ENCODE peak calls at places on chromosomes 4 and X, in eight cellular contexts. Z is lower lobe of right lung, M is breast epithelium, O is neural progenitor cell, R is tibial nerve, K is mammary epithelial cell, S is OCI-LY7, F is uterus. I is an unnamed sample.
A peak's percentile ranks its signal among the peaks of the same experiment; 100 is the strongest.

GRCh38 chr4:119667802-119668201 is 39.2 kb upstream of the PDE5A start:
- DNase-seq in Z (no peak), K (no peak), S (no peak), R (no peak), M (no peak), F (no peak), O (no peak), I (no peak)

GRCh38 chrX:102934624-102935023 is 2.4 kb upstream of the RAB40AL start:
- DNase-seq in K (peak; percentile 7), Z (no peak), F (no peak), R (peak; percentile 10), M (no peak), O (peak; percentile 6), S (peak; percentile 16), I (no peak)

GRCh38 chr4:152255437-152255836 is 280.5 kb downstream of the FBXW7 start:
- DNase-seq in O (no peak), F (no peak), M (no peak), K (no peak), Z (no peak), S (no peak), R (no peak), I (no peak)

GRCh38 chrX:103607385-103608304 is at the start of gene TCEAL3:
- DNase-seq in F (peak; percentile 69), Z (peak; percentile 74), M (peak; percentile 60), S (no peak), K (no peak), R (peak; percentile 31), O (peak; percentile 67), I (peak; percentile 82)

GRCh38 chr4:64784125-64784524 is 374.9 kb upstream of the TECRL start:
- DNase-seq in R (no peak), Z (no peak), O (no peak), S (no peak), M (no peak), F (no peak), K (peak; percentile 37), I (no peak)

GRCh38 chrX:39642071-39642470 is 455.7 kb downstream of the BCOR start:
- DNase-seq in O (no peak), K (no peak), S (no peak), Z (no peak), M (no peak), F (no peak), R (no peak), I (no peak)

GRCh38 chrX:9687899-9688298 is 77.7 kb downstream of the GPR143 start:
- DNase-seq in Z (no peak), R (no peak), K (no peak), O (no peak), M (no peak), S (no peak), F (no peak), I (no peak)

GRCh38 chr4:99655315-99656081 is 2.1 kb downstream of the C4orf54 start:
- DNase-seq in K (peak; percentile 93), F (no peak), S (no peak), R (no peak), O (no peak), M (no peak), Z (no peak), I (no peak)

GRCh38 chrX:94057385-94057784 is 383.4 kb downstream of the FAM133A start:
- DNase-seq in Z (no peak), F (no peak), M (no peak), O (no peak), K (peak; percentile 52), S (no peak), R (no peak), I (no peak)

GRCh38 chrX:19354625-19355024 is 10.9 kb downstream of the PDHA1 start:
- DNase-seq in F (no peak), O (no peak), Z (no peak), R (no peak), M (no peak), S (no peak), K (no peak), I (no peak)

GRCh38 chr4:137909910-137910309 is 332.2 kb downstream of the SLC7A11 start:
- DNase-seq in F (no peak), R (peak; percentile 35), O (no peak), M (peak; percentile 56), Z (no peak), S (no peak), K (no peak), I (peak; percentile 45)

GRCh38 chr4:109005523-109005922 is 242.7 kb upstream of the ETNPPL start:
- DNase-seq in O (no peak), S (no peak), F (no peak), Z (no peak), M (no peak), K (peak; percentile 41), R (no peak), I (no peak)

GRCh38 chr4:147453561-147454141 is 27.2 kb upstream of the EDNRA start:
- DNase-seq in Z (no peak), S (no peak), K (peak; percentile 76), R (no peak), O (no peak), M (no peak), F (no peak), I (no peak)

GRCh38 chr4:156969136-156969535 is 2.5 kb downstream of the PDGFC start:
- DNase-seq in Z (no peak), K (no peak), O (no peak), M (no peak), R (no peak), F (no peak), S (no peak), I (no peak)

GRCh38 chrX:41913476-41913875 is 9.9 kb downstream of the CASK start:
- DNase-seq in F (no peak), S (no peak), K (no peak), R (no peak), O (no peak), Z (no peak), M (no peak), I (no peak)

GRCh38 chrX:13646154-13646549 is 6.8 kb upstream of the TCEANC start:
- DNase-seq in M (peak; percentile 51), R (peak; percentile 70), K (peak; percentile 53), F (peak; percentile 55), Z (peak; percentile 50), S (peak; percentile 28), O (peak; percentile 80), I (peak; percentile 70)

GRCh38 chr4:106854970-106855369 is 181.1 kb downstream of the DKK2 start:
- DNase-seq in M (no peak), O (no peak), Z (no peak), R (no peak), F (no peak), K (no peak), S (no peak), I (no peak)

GRCh38 chr4:150768492-150768891 is 186.5 kb downstream of the MAB21L2 start:
- DNase-seq in Z (no peak), F (no peak), K (no peak), S (no peak), R (no peak), O (no peak), M (no peak), I (no peak)

GRCh38 chr4:152983221-152983620 is 47.1 kb downstream of the FHDC1 start:
- DNase-seq in O (peak; percentile 42), K (no peak), M (no peak), F (no peak), R (no peak), Z (no peak), S (no peak), I (no peak)

GRCh38 chr4:39635023-39635422 is 3.6 kb downstream of the SMIM14 start:
- DNase-seq in R (no peak), S (no peak), K (peak; percentile 60), Z (no peak), O (no peak), F (no peak), M (no peak), I (no peak)

GRCh38 chr4:184399505-184399893 is 74.9 kb downstream of the IRF2 start:
- DNase-seq in F (no peak), O (no peak), K (no peak), M (no peak), Z (no peak), S (no peak), R (no peak), I (no peak)

GRCh38 chrX:111823068-111823467 is 52.9 kb upstream of the TRPC5OS start:
- DNase-seq in F (no peak), K (no peak), Z (no peak), M (no peak), S (no peak), O (peak; percentile 89), R (no peak), I (no peak)
- H3K4me3 ChIP-seq in F (no peak overlapping the region), K (no peak overlapping the region), Z (no peak overlapping the region), M (no peak overlapping the region), S (no peak overlapping the region), O (no peak overlapping the region), R (no peak overlapping the region), I (no peak overlapping the region)

DNA sequence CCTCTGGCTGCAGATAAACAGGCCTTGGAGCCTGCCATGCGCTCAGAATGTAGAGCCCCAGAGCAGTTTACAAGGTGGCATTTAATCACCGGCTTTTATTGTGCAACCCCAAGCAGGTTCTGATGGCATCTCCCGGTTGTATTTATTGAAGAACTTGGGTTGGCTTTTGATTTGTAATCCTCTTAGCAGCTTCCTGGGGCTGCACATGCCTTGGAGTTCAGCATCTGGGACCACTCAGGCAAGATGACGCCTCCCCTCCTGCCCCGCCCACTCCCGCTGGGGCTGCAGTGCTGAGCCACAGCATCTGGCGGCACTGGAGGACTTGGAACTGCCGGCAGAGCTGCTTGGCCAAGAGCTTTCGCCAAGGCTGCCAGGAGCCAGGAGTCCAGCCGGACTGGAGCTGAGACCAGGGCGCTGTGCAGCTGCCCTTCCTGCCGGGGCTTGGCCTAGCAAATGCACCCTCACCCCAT is 5.3 kb downstream of the HTRA3 start:
- DNase-seq in F (peak; percentile 95), R (peak; percentile 83), M (peak; percentile 65), S (no peak), K (peak; percentile 17), Z (peak; percentile 60), O (peak; percentile 95), I (peak; percentile 76)
- TF ChIP-seq CTCF in F (peak; percentile 62), R (peak; percentile 54), M (no peak), S (no peak), K (peak; percentile 20), Z (peak; percentile 24), O (peak; percentile 32), I (peak; percentile 14)

DNA sequence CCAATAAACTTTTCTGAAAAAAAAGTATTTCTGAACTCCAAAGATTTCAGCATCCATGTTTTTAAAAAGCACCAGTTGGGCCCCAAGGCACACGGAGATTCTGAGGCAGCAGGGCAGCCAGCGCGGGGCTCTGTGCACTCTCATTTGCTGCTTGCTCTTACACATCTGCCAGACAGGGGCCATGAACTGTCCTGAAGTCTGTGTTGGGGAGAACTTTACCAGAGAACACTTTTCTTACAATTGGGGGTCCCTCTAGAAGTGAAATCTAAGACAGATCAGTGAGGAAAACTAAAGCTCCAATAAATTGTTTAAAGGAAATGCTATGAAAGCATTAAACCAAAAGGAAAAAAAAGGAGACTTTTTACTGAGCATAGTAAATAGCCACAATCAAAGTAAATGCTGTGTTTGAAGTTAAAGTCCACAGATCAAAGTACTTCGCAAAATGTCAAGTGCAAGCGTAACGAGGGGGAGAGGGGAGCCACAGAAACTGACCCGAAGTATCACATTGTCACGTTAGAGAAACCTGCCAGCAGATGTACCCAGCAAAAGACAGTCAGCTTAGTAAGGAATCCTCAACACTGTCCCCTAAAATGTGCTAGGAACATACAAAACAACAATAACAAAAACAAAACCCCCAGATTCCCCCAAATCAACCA is 37.8 kb downstream of the SORBS2 start:
- DNase-seq in Z (no peak), K (no peak), S (no peak), R (no peak), F (no peak), M (no peak), O (no peak), I (no peak)
- H3K27ac ChIP-seq in Z (peak overlapping the region; percentile 78), K (no peak overlapping the region), S (no peak overlapping the region), R (peak overlapping the region; percentile 78), F (peak overlapping the region; percentile 55), M (peak overlapping the region; percentile 84), O (no peak overlapping the region), I (peak overlapping the region; percentile 70)

GRCh38 chr4:102416765-102417164 is 71.5 kb upstream of the SLC39A8 start:
- DNase-seq in K (no peak), R (no peak), Z (no peak), S (no peak), O (no peak), M (no peak), F (no peak), I (no peak)
- H3K4me3 ChIP-seq in K (no peak overlapping the region), R (no peak overlapping the region), Z (no peak overlapping the region), S (no peak overlapping the region), O (no peak overlapping the region), M (no peak overlapping the region), F (no peak overlapping the region), I (no peak overlapping the region)

I was measured in upper lobe of right lung.